ENCODE peak calls at places on chromosome 7, in nine cellular contexts. One of them, this sample, is unnamed.

GRCh38 chr7:115618676-115619075 is 411.9 kb downstream of the TFEC start:
- DNase-seq in suprapubic skin: no peak
- DNase-seq in left lung: no peak
- DNase-seq in adrenal gland: no peak
- DNase-seq in A673: peak; percentile 4
- DNase-seq in colonic mucosa: no peak
- DNase-seq in heart left ventricle: no peak
- DNase-seq in fibroblast of lung: peak; percentile 86
- DNase-seq in CD4-positive, CD25-positive, alpha-beta regulatory T cell: no peak
- DNase-seq in this sample: no peak

GRCh38 chr7:127393370-127394058 is 1.0 kb upstream of the ZNF800 start:
- DNase-seq in suprapubic skin: peak; percentile 78
- DNase-seq in left lung: peak; percentile 51
- DNase-seq in adrenal gland: peak; percentile 12
- DNase-seq in A673: peak; percentile 42
- DNase-seq in colonic mucosa: no peak
- DNase-seq in heart left ventricle: peak; percentile 28
- DNase-seq in fibroblast of lung: peak; percentile 24
- DNase-seq in CD4-positive, CD25-positive, alpha-beta regulatory T cell: no peak
- DNase-seq in this sample: no peak

GRCh38 chr7:158110661-158111555 is 476.7 kb downstream of the PTPRN2 start:
- DNase-seq in suprapubic skin: peak; percentile 69
- DNase-seq in left lung: peak; percentile 53
- DNase-seq in adrenal gland: peak; percentile 53
- DNase-seq in A673: no peak
- DNase-seq in colonic mucosa: no peak
- DNase-seq in heart left ventricle: no peak
- DNase-seq in fibroblast of lung: no peak
- DNase-seq in CD4-positive, CD25-positive, alpha-beta regulatory T cell: no peak
- DNase-seq in this sample: no peak

GRCh38 chr7:1197997-1198632 is 34.6 kb upstream of the UNCX start:
- DNase-seq in suprapubic skin: no peak
- DNase-seq in left lung: no peak
- DNase-seq in adrenal gland: no peak
- DNase-seq in A673: peak; percentile 81
- DNase-seq in colonic mucosa: no peak
- DNase-seq in heart left ventricle: no peak
- DNase-seq in fibroblast of lung: peak; percentile 79
- DNase-seq in CD4-positive, CD25-positive, alpha-beta regulatory T cell: no peak
- DNase-seq in this sample: peak; percentile 18

GRCh38 chr7:83486536-83486935 is 162.4 kb downstream of the SEMA3E start:
- DNase-seq in suprapubic skin: no peak
- DNase-seq in left lung: no peak
- DNase-seq in adrenal gland: no peak
- DNase-seq in A673: no peak
- DNase-seq in colonic mucosa: no peak
- DNase-seq in heart left ventricle: no peak
- DNase-seq in fibroblast of lung: no peak
- DNase-seq in CD4-positive, CD25-positive, alpha-beta regulatory T cell: no peak
- DNase-seq in this sample: no peak

GRCh38 chr7:17564678-17565209 is 266.3 kb downstream of the AHR start:
- DNase-seq in suprapubic skin: no peak
- DNase-seq in left lung: no peak
- DNase-seq in adrenal gland: no peak
- DNase-seq in A673: no peak
- DNase-seq in colonic mucosa: no peak
- DNase-seq in heart left ventricle: no peak
- DNase-seq in fibroblast of lung: peak; percentile 88
- DNase-seq in CD4-positive, CD25-positive, alpha-beta regulatory T cell: no peak
- DNase-seq in this sample: no peak

GRCh38 chr7:120603366-120603765 is 254.6 kb downstream of the TSPAN12 start:
- DNase-seq in suprapubic skin: no peak
- DNase-seq in left lung: no peak
- DNase-seq in adrenal gland: no peak
- DNase-seq in A673: no peak
- DNase-seq in colonic mucosa: no peak
- DNase-seq in heart left ventricle: no peak
- DNase-seq in fibroblast of lung: no peak
- DNase-seq in CD4-positive, CD25-positive, alpha-beta regulatory T cell: no peak
- DNase-seq in this sample: no peak

GRCh38 chr7:50662059-50662689 is 97.0 kb upstream of the DDC start:
- DNase-seq in suprapubic skin: no peak
- DNase-seq in left lung: no peak
- DNase-seq in adrenal gland: peak; percentile 32
- DNase-seq in A673: no peak
- DNase-seq in colonic mucosa: no peak
- DNase-seq in heart left ventricle: no peak
- DNase-seq in fibroblast of lung: no peak
- DNase-seq in CD4-positive, CD25-positive, alpha-beta regulatory T cell: no peak
- DNase-seq in this sample: no peak

GRCh38 chr7:42272793-42273665 is 36.0 kb upstream of the GLI3 start:
- DNase-seq in suprapubic skin: no peak
- DNase-seq in left lung: no peak
- DNase-seq in adrenal gland: no peak
- DNase-seq in A673: peak; percentile 45
- DNase-seq in colonic mucosa: no peak
- DNase-seq in heart left ventricle: no peak
- DNase-seq in fibroblast of lung: peak; percentile 50
- DNase-seq in CD4-positive, CD25-positive, alpha-beta regulatory T cell: no peak
- DNase-seq in this sample: no peak

GRCh38 chr7:102415685-102416225 is 17.6 kb upstream of the ORAI2 start:
- DNase-seq in suprapubic skin: no peak
- DNase-seq in left lung: no peak
- DNase-seq in adrenal gland: peak; percentile 68
- DNase-seq in A673: no peak
- DNase-seq in colonic mucosa: no peak
- DNase-seq in heart left ventricle: no peak
- DNase-seq in fibroblast of lung: no peak
- DNase-seq in CD4-positive, CD25-positive, alpha-beta regulatory T cell: no peak
- DNase-seq in this sample: no peak

GRCh38 chr7:129480674-129481363 is 21.5 kb upstream of the SMKR1 start:
- DNase-seq in suprapubic skin: no peak
- DNase-seq in left lung: no peak
- DNase-seq in adrenal gland: no peak
- DNase-seq in A673: no peak
- DNase-seq in colonic mucosa: no peak
- DNase-seq in heart left ventricle: no peak
- DNase-seq in fibroblast of lung: no peak
- DNase-seq in CD4-positive, CD25-positive, alpha-beta regulatory T cell: no peak
- DNase-seq in this sample: no peak

GRCh38 chr7:128703605-128704004 is 31.5 kb downstream of the GARIN1A start:
- DNase-seq in suprapubic skin: no peak
- DNase-seq in left lung: no peak
- DNase-seq in adrenal gland: no peak
- DNase-seq in A673: no peak
- DNase-seq in colonic mucosa: no peak
- DNase-seq in heart left ventricle: no peak
- DNase-seq in fibroblast of lung: no peak
- DNase-seq in CD4-positive, CD25-positive, alpha-beta regulatory T cell: no peak
- DNase-seq in this sample: no peak

GRCh38 chr7:92567460-92567859 is 22.7 kb downstream of the FAM133B start:
- DNase-seq in suprapubic skin: no peak
- DNase-seq in left lung: no peak
- DNase-seq in adrenal gland: no peak
- DNase-seq in A673: no peak
- DNase-seq in colonic mucosa: no peak
- DNase-seq in heart left ventricle: no peak
- DNase-seq in fibroblast of lung: peak; percentile 14
- DNase-seq in CD4-positive, CD25-positive, alpha-beta regulatory T cell: no peak
- DNase-seq in this sample: no peak
- H3K36me3 ChIP-seq in suprapubic skin: peaks cover 75% of the 10 kb centered on the region
- H3K36me3 ChIP-seq in left lung: peaks cover 71% of the 10 kb centered on the region
- H3K36me3 ChIP-seq in adrenal gland: peaks cover 71% of the 10 kb centered on the region
- H3K36me3 ChIP-seq in A673: peaks cover 53% of the 10 kb centered on the region
- H3K36me3 ChIP-seq in colonic mucosa: no peaks in the 10 kb centered on the region
- H3K36me3 ChIP-seq in heart left ventricle: peaks cover 100% of the 10 kb centered on the region
- H3K36me3 ChIP-seq in fibroblast of lung: peaks cover 6% of the 10 kb centered on the region
- H3K36me3 ChIP-seq in CD4-positive, CD25-positive, alpha-beta regulatory T cell: peaks cover 70% of the 10 kb centered on the region
- H3K36me3 ChIP-seq in this sample: peaks cover 76% of the 10 kb centered on the region

GRCh38 chr7:111083423-111083822 is 7.5 kb upstream of the LRRN3 start:
- DNase-seq in suprapubic skin: no peak
- DNase-seq in left lung: no peak
- DNase-seq in adrenal gland: no peak
- DNase-seq in A673: no peak
- DNase-seq in colonic mucosa: no peak
- DNase-seq in heart left ventricle: no peak
- DNase-seq in fibroblast of lung: peak; percentile 69
- DNase-seq in CD4-positive, CD25-positive, alpha-beta regulatory T cell: peak; percentile 13
- DNase-seq in this sample: peak; percentile 63
- H3K27ac ChIP-seq in suprapubic skin: no peak overlapping the region
- H3K27ac ChIP-seq in left lung: no peak overlapping the region
- H3K27ac ChIP-seq in adrenal gland: no peak overlapping the region
- H3K27ac ChIP-seq in A673: no peak overlapping the region
- H3K27ac ChIP-seq in colonic mucosa: no peak overlapping the region
- H3K27ac ChIP-seq in heart left ventricle: no peak overlapping the region
- H3K27ac ChIP-seq in fibroblast of lung: no peak overlapping the region
- H3K27ac ChIP-seq in CD4-positive, CD25-positive, alpha-beta regulatory T cell: peak overlapping the region; percentile 60
- H3K27ac ChIP-seq in this sample: peak overlapping the region; percentile 96

GRCh38 chr7:66556177-66556548 is 72.5 kb upstream of the KCTD7 start:
- DNase-seq in suprapubic skin: no peak
- DNase-seq in left lung: no peak
- DNase-seq in adrenal gland: no peak
- DNase-seq in A673: no peak
- DNase-seq in colonic mucosa: no peak
- DNase-seq in heart left ventricle: no peak
- DNase-seq in fibroblast of lung: no peak
- DNase-seq in CD4-positive, CD25-positive, alpha-beta regulatory T cell: no peak
- DNase-seq in this sample: no peak

GRCh38 chr7:66558660-66559465 is 69.8 kb upstream of the KCTD7 start:
- DNase-seq in suprapubic skin: no peak
- DNase-seq in left lung: no peak
- DNase-seq in adrenal gland: peak; percentile 76
- DNase-seq in A673: no peak
- DNase-seq in colonic mucosa: no peak
- DNase-seq in heart left ventricle: no peak
- DNase-seq in fibroblast of lung: peak; percentile 7
- DNase-seq in CD4-positive, CD25-positive, alpha-beta regulatory T cell: no peak
- DNase-seq in this sample: no peak

GRCh38 chr7:66557214-66558200 is 71.2 kb upstream of the KCTD7 start:
- DNase-seq in suprapubic skin: peak; percentile 84
- DNase-seq in left lung: peak; percentile 94
- DNase-seq in adrenal gland: peak; percentile 79
- DNase-seq in A673: peak; percentile 66
- DNase-seq in colonic mucosa: peak; percentile 77
- DNase-seq in heart left ventricle: peak; percentile 54
- DNase-seq in fibroblast of lung: peak; percentile 16
- DNase-seq in CD4-positive, CD25-positive, alpha-beta regulatory T cell: peak; percentile 56
- DNase-seq in this sample: no peak

GRCh38 chr7:66556549-66557213 is 72.0 kb upstream of the KCTD7 start:
- DNase-seq in suprapubic skin: no peak
- DNase-seq in left lung: no peak
- DNase-seq in adrenal gland: no peak
- DNase-seq in A673: no peak
- DNase-seq in colonic mucosa: no peak
- DNase-seq in heart left ventricle: no peak
- DNase-seq in fibroblast of lung: no peak
- DNase-seq in CD4-positive, CD25-positive, alpha-beta regulatory T cell: no peak
- DNase-seq in this sample: no peak

DNA sequence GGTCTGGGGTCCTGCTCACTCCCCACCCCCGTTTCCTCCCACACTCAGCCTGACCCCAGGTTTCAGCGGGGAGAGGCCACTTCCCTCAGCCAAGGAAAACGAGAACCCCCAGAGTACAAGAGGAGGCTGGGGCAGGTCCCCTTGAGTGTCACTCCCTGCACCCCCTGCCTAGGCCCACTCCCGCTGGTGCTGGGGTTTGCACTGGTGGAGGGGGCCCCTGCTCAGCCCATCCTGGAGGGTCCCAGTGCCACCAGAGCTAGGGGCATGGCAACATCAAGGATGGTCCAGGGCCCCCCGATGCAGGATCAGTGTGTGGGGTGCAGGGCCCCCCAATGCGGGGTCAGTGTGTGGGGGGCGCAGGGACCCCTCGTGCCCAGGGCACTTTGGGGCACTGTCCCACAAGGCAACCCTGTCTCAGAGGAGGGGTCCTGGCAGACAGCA is 70.5 kb upstream of the KCTD7 start:
- DNase-seq in suprapubic skin: no peak
- DNase-seq in left lung: no peak
- DNase-seq in adrenal gland: no peak
- DNase-seq in A673: no peak
- DNase-seq in colonic mucosa: no peak
- DNase-seq in heart left ventricle: no peak
- DNase-seq in fibroblast of lung: no peak
- DNase-seq in CD4-positive, CD25-positive, alpha-beta regulatory T cell: no peak
- DNase-seq in this sample: no peak
- H3K36me3 ChIP-seq in suprapubic skin: peaks cover 59% of the 10 kb centered on the region
- H3K36me3 ChIP-seq in left lung: peaks cover 68% of the 10 kb centered on the region
- H3K36me3 ChIP-seq in adrenal gland: peaks cover 13% of the 10 kb centered on the region
- H3K36me3 ChIP-seq in A673: peaks cover 16% of the 10 kb centered on the region
- H3K36me3 ChIP-seq in colonic mucosa: peaks cover 13% of the 10 kb centered on the region
- H3K36me3 ChIP-seq in heart left ventricle: peaks cover 23% of the 10 kb centered on the region
- H3K36me3 ChIP-seq in fibroblast of lung: peaks cover 9% of the 10 kb centered on the region
- H3K36me3 ChIP-seq in CD4-positive, CD25-positive, alpha-beta regulatory T cell: peaks cover 30% of the 10 kb centered on the region
- H3K36me3 ChIP-seq in this sample: peaks cover 23% of the 10 kb centered on the region

DNA sequence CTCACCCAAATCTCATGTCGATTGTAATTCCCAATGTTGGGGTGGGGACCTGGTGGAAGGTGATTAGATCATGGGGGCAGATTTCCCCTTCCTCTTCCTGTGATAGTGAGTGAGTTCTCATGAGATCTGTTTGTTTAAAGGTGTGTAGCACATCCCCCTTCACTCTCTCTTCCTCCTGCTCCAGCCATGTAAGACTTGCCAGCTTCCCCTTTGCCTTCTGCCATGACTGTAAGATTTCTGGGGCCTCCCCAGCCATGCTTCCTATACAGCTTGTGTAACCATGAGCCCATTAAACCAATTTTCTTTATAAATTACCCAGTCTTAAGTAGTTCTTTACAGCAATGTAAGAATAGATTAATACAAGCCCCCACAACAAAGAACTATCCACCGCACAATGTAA is 109.9 kb upstream of the JAZF1 start:
- DNase-seq in suprapubic skin: no peak
- DNase-seq in left lung: no peak
- DNase-seq in adrenal gland: no peak
- DNase-seq in A673: no peak
- DNase-seq in colonic mucosa: no peak
- DNase-seq in heart left ventricle: no peak
- DNase-seq in fibroblast of lung: no peak
- DNase-seq in CD4-positive, CD25-positive, alpha-beta regulatory T cell: no peak
- DNase-seq in this sample: no peak
- H3K27ac ChIP-seq in suprapubic skin: no peak overlapping the region
- H3K27ac ChIP-seq in left lung: no peak overlapping the region
- H3K27ac ChIP-seq in adrenal gland: no peak overlapping the region
- H3K27ac ChIP-seq in A673: no peak overlapping the region
- H3K27ac ChIP-seq in colonic mucosa: no peak overlapping the region
- H3K27ac ChIP-seq in heart left ventricle: no peak overlapping the region
- H3K27ac ChIP-seq in fibroblast of lung: no peak overlapping the region
- H3K27ac ChIP-seq in CD4-positive, CD25-positive, alpha-beta regulatory T cell: no peak overlapping the region
- H3K27ac ChIP-seq in this sample: no peak overlapping the region

This sample was measured in SK-N-MC.